ENCODE peak calls at places on chromosomes 1 and 21, in four cellular contexts. K is epithelial cell of esophagus, W is body of pancreas, D is GM12864. S is an unnamed sample.

GRCh38 chr1:221576268-221576667 is 165.6 kb downstream of the DUSP10 start:
- DNase-seq in K (peak), W (no peak), D (no peak), S (no peak)

GRCh38 chr1:110859062-110859461 is 13.9 kb upstream of the CD53 start:
- DNase-seq in W (no peak), K (no peak), D (no peak), S (no peak)

GRCh38 chr1:201736707-201737320 is 92.1 kb upstream of the IPO9 start:
- DNase-seq in K (no peak), D (no peak), W (no peak), S (no peak)

GRCh38 chr21:29928537-29928936 is 11.3 kb downstream of the GRIK1 start:
- DNase-seq in K (no peak), W (no peak), D (no peak), S (no peak)

GRCh38 chr21:44911384-44912157 is 9.1 kb downstream of the ITGB2 start:
- DNase-seq in K (peak), D (no peak), W (peak), S (no peak)

GRCh38 chr1:194705123-194705522 is 1518.7 kb upstream of the B3GALT2 start:
- DNase-seq in D (peak), K (no peak), W (no peak), S (no peak)

GRCh38 chr1:20481158-20481617 is 4.8 kb downstream of the CAMK2N1 start:
- DNase-seq in W (no peak), D (no peak), K (peak), S (no peak)

GRCh38 chr1:199041173-199041914 is 402.5 kb downstream of the PTPRC start:
- DNase-seq in D (peak), K (no peak), W (no peak), S (no peak)

GRCh38 chr1:207009182-207009850 is 23.2 kb downstream of the C1orf116 start:
- DNase-seq in W (peak), K (no peak), D (no peak), S (no peak)

GRCh38 chr1:73044241-73044640 is 761.9 kb upstream of the NEGR1 start:
- DNase-seq in K (peak), D (no peak), W (no peak), S (no peak)

GRCh38 chr1:154221815-154222081 is 993 bp downstream of the UBAP2L start:
- DNase-seq in D (no peak), W (no peak), K (peak), S (no peak)

GRCh38 chr1:87816646-87817045 is 488.0 kb downstream of the LMO4 start:
- DNase-seq in D (no peak), K (no peak), W (no peak), S (no peak)

GRCh38 chr1:53593758-53594380 is 134.7 kb downstream of the DMRTB1 start:
- DNase-seq in K (peak), W (no peak), D (no peak), S (peak)
- TF ChIP-seq CTCF in K (peak), W (no peak), D (peak), S (peak)

GRCh38 chr1:161071886-161072371 is 2.2 kb upstream of the ARHGAP30 start:
- DNase-seq in K (peak), D (peak), W (peak), S (no peak)
- TF ChIP-seq CTCF in K (peak), D (peak), W (peak), S (peak)

GRCh38 chr1:2350486-2350885 is 40.9 kb downstream of the MORN1 start:
- DNase-seq in W (no peak), K (no peak), D (no peak), S (peak)
- TF ChIP-seq CTCF in W (no peak), K (no peak), D (no peak), S (no peak)

DNA sequence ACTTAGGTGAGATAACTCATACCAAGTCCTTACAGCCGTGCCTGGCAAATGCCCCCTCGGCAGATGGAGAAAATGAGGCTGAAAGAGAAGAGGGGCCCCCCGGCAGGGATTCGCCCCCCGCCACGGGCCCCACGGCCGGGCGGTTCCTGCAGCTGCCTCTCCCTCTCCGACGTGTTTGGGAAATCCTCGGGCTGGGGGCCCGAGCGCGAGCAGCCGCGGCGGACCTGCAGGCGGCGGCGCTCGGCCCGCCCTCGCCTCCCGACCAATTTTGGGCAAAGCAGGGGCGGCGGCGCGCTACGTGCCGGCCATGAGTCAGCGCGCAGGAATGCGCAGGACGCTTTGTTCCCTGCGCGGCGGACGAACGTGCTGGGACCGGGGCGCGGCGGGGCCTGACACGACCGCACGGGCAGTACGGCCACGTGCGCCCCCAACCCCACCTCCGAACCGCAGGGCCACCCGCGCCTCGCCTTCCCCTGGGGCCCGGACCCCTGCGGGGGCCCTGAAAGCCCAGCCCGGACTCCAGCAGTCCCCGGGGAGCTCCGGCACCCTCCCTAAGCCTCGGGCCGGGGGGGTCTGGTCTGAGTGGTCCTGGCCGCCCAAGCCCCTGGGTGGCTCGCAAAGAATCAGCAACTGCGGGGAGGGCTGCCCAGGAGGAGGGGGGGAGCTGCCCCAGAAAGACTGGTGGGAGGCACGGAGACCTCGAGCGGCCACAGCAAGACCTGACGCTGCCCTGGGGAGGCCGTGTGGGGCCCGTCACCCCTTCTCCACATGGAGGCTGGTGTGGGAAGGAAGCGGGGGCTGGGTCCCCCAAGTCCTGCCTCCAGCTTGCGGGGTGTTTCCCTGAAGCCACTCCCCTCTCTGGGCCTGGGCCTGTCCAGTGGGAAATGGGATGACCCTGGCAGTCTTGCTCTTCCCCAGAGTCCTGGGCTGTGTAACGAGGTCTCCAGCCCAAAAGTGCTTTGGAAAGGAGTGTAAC is 11.9 kb upstream of the EDN2 start:
- DNase-seq in K (peak), W (peak), D (no peak), S (no peak)
- TF ChIP-seq CTCF in K (no peak), W (no peak), D (peak), S (peak)

GRCh38 chr1:151491641-151492040 is 19.5 kb upstream of the CGN start:
- DNase-seq in D (no peak), W (no peak), K (no peak), S (no peak)

GRCh38 chr1:151486557-151486956 is 24.6 kb upstream of the CGN start:
- DNase-seq in D (no peak), K (no peak), W (no peak), S (no peak)

GRCh38 chr1:151482017-151482416 is 22.7 kb upstream of the POGZ start:
- DNase-seq in D (no peak), K (no peak), W (no peak), S (no peak)

DNA sequence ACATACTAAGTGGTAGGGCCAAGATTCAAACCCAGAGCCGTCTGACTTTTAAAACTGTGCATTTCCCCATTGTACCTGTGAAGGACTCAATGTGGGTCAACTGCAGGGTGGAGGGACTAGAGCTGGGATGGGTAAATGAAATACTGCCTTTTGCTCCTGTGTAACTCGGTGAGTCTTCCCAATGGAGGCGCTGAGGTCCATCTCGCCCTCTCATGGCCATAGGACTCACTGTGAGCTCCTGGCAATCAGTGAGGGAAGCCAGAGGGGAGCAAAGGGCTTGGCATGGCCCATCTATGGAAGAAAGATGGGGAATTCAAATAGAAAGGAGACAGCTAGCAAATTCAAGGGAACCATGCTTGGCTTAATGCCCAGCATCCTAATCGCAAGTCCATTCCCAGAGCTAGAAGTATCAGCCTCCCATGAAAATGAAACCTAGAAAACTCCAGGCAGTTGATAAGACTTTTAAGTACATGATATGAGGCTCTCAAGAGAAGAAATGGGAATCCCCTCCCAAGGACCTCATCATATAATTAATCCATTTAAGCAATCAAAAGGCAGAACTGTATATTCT is 25.4 kb upstream of the CGN start:
- DNase-seq in W (no peak), D (no peak), K (no peak), S (no peak)
- TF ChIP-seq CTCF in W (no peak), D (no peak), K (no peak), S (no peak)

GRCh38 chr1:54695221-54695620 is 20.4 kb upstream of the TTC4 start:
- DNase-seq in K (no peak), W (no peak), D (no peak), S (peak)

GRCh38 chr1:54696262-54696661 is 19.4 kb upstream of the TTC4 start:
- DNase-seq in K (no peak), W (no peak), D (no peak), S (no peak)

GRCh38 chr1:54697896-54698295 is 17.8 kb upstream of the TTC4 start:
- DNase-seq in K (no peak), W (no peak), D (no peak), S (peak)

GRCh38 chr1:54694771-54695170 is 20.9 kb upstream of the TTC4 start:
- DNase-seq in W (no peak), K (no peak), D (no peak), S (peak)

GRCh38 chr1:54695764-54696163 is 19.9 kb upstream of the TTC4 start:
- DNase-seq in W (no peak), D (no peak), K (no peak), S (no peak)
- TF ChIP-seq CTCF in W (no peak), D (no peak), K (no peak), S (no peak)

DNA sequence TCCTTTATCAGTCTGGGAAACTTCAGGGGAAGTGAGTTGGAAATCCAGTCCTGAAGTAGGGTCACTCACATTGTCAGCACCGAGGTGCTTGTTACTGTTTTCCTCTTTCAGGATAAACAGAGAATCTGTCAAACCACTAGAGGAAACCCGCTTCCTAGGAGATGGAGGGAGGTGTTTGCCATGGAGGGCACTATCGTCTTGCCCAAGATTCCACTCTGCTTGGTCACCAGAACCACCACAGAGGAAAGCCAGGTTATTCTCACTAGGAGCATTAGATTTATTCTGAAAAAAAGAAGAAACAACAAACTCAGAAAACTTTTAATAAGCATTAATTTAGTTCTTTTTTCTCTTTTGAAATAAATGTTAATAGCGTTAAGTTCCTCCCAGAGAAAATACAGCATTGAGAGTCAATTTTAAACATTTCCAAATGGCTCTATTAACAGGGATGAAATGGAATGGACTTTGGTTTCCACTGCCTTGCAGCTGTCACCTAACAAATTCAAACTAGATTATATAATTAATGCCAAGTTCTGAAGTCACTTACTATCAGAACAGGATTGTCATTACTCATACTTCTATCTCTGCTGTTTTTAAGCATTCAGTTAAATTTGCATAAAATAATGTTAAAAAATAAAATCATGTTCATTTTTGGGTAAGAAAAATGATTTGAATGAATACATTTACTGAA is 242.8 kb downstream of the CRB1 start:
- DNase-seq in K (no peak), W (no peak), D (no peak), S (no peak)
- TF ChIP-seq CTCF in K (no peak), W (no peak), D (no peak), S (no peak)

DNA sequence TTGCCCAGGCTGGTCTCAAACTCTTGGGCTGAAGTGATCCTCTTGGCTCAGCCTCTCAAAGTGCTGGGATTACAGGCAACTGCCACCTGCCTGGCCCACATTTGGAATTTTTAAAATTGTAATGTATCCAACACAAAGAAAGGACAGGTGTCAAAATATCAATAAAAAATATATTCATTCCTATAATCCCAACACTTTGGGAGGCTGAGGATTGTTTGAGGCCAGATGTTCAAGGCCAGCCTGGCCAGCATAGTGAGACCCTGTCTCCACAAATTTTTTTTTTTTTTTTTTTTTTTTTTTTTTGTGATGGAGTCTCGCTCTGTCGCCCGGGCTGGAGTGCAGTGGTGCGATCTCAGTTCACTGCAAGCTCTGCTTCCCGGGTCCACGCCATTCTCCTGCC is 10.0 kb downstream of the HES2 start:
- DNase-seq in W (no peak), D (no peak), K (no peak), S (no peak)
- TF ChIP-seq CTCF in W (no peak), D (no peak), K (no peak), S (no peak)

S was measured in chondrocyte.